ENCODE peak calls at places on chromosome 15, in nine cellular contexts. A is thoracic aorta, M is epithelial cell of esophagus, F is HFF-Myc, D is testis, H is left lung, W is fibroblast of the aortic adventitia, U is breast epithelium, T is PC-3. Z is an unnamed sample.

GRCh38 chr15:88644741-88645140 is 5.9 kb downstream of the ISG20 start:
- DNase-seq in A (no peak), M (no peak), F (no peak), D (no peak), H (no peak), W (no peak), U (no peak), T (no peak), Z (no peak)

GRCh38 chr15:36449084-36449661 is 130.3 kb upstream of the CDIN1 start:
- DNase-seq in A (no peak), M (no peak), F (no peak), D (no peak), H (no peak), W (peak), U (no peak), T (no peak), Z (no peak)

GRCh38 chr15:25863067-25863967 is at the start of gene ATP10A:
- DNase-seq in A (no peak), M (no peak), F (no peak), D (peak), H (no peak), W (peak), U (no peak), T (peak), Z (no peak)

GRCh38 chr15:90959894-90960293 is 5.2 kb downstream of the RCCD1 start:
- DNase-seq in A (peak), M (no peak), F (no peak), D (no peak), H (no peak), W (peak), U (no peak), T (no peak), Z (no peak)

GRCh38 chr15:92715753-92716152 is 60.2 kb upstream of the FAM174B start:
- DNase-seq in A (no peak), M (no peak), F (no peak), D (peak), H (no peak), W (peak), U (no peak), T (peak), Z (no peak)

GRCh38 chr15:90757461-90757860 is 40.3 kb downstream of the BLM start:
- DNase-seq in A (no peak), M (no peak), F (no peak), D (no peak), H (no peak), W (no peak), U (no peak), T (no peak), Z (no peak)

GRCh38 chr15:82532383-82532990 is 7.8 kb downstream of the RPS17 start:
- DNase-seq in A (no peak), M (peak), F (no peak), D (no peak), H (no peak), W (no peak), U (no peak), T (peak), Z (no peak)

GRCh38 chr15:51908312-51908711 is 63.3 kb downstream of the LEO1 start:
- DNase-seq in A (no peak), M (peak), F (no peak), D (no peak), H (no peak), W (no peak), U (no peak), T (peak), Z (no peak)

GRCh38 chr15:92603278-92603677 is 52.3 kb downstream of the FAM174B start:
- DNase-seq in A (no peak), M (no peak), F (no peak), D (no peak), H (no peak), W (no peak), U (peak), T (no peak), Z (peak)

GRCh38 chr15:74725845-74726773 is 781 bp upstream of the CYP1A1 start:
- DNase-seq in A (no peak), M (no peak), F (no peak), D (peak), H (no peak), W (peak), U (no peak), T (peak), Z (peak)

GRCh38 chr15:99474041-99474906 is 91.5 kb upstream of the MEF2A start:
- DNase-seq in A (no peak), M (no peak), F (no peak), D (peak), H (peak), W (no peak), U (no peak), T (no peak), Z (no peak)

GRCh38 chr15:55744026-55744655 is 1.2 kb upstream of the PRTG start:
- DNase-seq in A (no peak), M (no peak), F (no peak), D (no peak), H (no peak), W (no peak), U (no peak), T (no peak), Z (no peak)

GRCh38 chr15:88341653-88342052 is 85.1 kb upstream of the NTRK3 start:
- DNase-seq in A (no peak), M (no peak), F (no peak), D (no peak), H (no peak), W (peak), U (no peak), T (no peak), Z (no peak)

GRCh38 chr15:38195191-38195901 is 57.3 kb upstream of the SPRED1 start:
- DNase-seq in A (no peak), M (no peak), F (no peak), D (no peak), H (no peak), W (no peak), U (no peak), T (peak), Z (no peak)

GRCh38 chr15:70152070-70152480 is 54.4 kb upstream of the TLE3 start:
- DNase-seq in A (no peak), M (peak), F (no peak), D (no peak), H (no peak), W (no peak), U (no peak), T (no peak), Z (peak)

GRCh38 chr15:54273928-54274327 is 295.7 kb downstream of the UNC13C start:
- DNase-seq in A (no peak), M (no peak), F (no peak), D (peak), H (no peak), W (no peak), U (no peak), T (no peak), Z (no peak)

GRCh38 chr15:75061272-75061671 is 37.9 kb downstream of the PPCDC start:
- DNase-seq in A (no peak), M (no peak), F (no peak), D (no peak), H (no peak), W (no peak), U (no peak), T (no peak), Z (no peak)

GRCh38 chr15:35648941-35649340 is 103.0 kb upstream of the DPH6 start:
- DNase-seq in A (no peak), M (no peak), F (no peak), D (no peak), H (no peak), W (no peak), U (no peak), T (no peak), Z (no peak)

GRCh38 chr15:99303881-99304280 is 52.6 kb downstream of the LRRC28 start:
- DNase-seq in A (no peak), M (no peak), F (no peak), D (no peak), H (no peak), W (no peak), U (no peak), T (no peak), Z (no peak)

GRCh38 chr15:45943255-45943654 is 308.4 kb downstream of the SQOR start:
- DNase-seq in A (no peak), M (peak), F (no peak), D (no peak), H (no peak), W (no peak), U (no peak), T (peak), Z (no peak)

GRCh38 chr15:86115138-86115801 is 35.6 kb downstream of the AGBL1 start:
- DNase-seq in A (no peak), M (peak), F (no peak), D (no peak), H (no peak), W (peak), U (no peak), T (no peak), Z (no peak)

GRCh38 chr15:98455899-98456298 is 192.4 kb upstream of the IGF1R start:
- DNase-seq in A (no peak), M (peak), F (no peak), D (no peak), H (no peak), W (no peak), U (no peak), T (peak), Z (no peak)

GRCh38 chr15:74242296-74242929 is 6.3 kb downstream of the CCDC33 start:
- DNase-seq in A (peak), M (no peak), F (no peak), D (no peak), H (peak), W (peak), U (no peak), T (peak), Z (peak)

GRCh38 chr15:90642464-90643300 is 74.5 kb upstream of the BLM start:
- DNase-seq in A (no peak), M (no peak), F (no peak), D (no peak), H (no peak), W (no peak), U (no peak), T (no peak), Z (no peak)

GRCh38 chr15:53833134-53833624 is 73.7 kb upstream of the WDR72 start:
- DNase-seq in A (no peak), M (no peak), F (no peak), D (no peak), H (no peak), W (peak), U (no peak), T (no peak), Z (peak)

GRCh38 chr15:60830479-60830878 is 351.5 kb upstream of the ICE2 start:
- DNase-seq in A (no peak), M (no peak), F (peak), D (no peak), H (no peak), W (peak), U (no peak), T (no peak), Z (no peak)

GRCh38 chr15:60831540-60831939 is 352.6 kb upstream of the ICE2 start:
- DNase-seq in A (no peak), M (no peak), F (no peak), D (no peak), H (no peak), W (no peak), U (no peak), T (no peak), Z (no peak)

GRCh38 chr15:60827492-60827891 is 348.6 kb upstream of the ICE2 start:
- DNase-seq in A (no peak), M (no peak), F (no peak), D (no peak), H (no peak), W (no peak), U (no peak), T (no peak), Z (no peak)

GRCh38 chr15:60835000-60835399 is 356.1 kb upstream of the ICE2 start:
- DNase-seq in A (no peak), M (no peak), F (no peak), D (no peak), H (no peak), W (no peak), U (no peak), T (no peak), Z (no peak)

DNA sequence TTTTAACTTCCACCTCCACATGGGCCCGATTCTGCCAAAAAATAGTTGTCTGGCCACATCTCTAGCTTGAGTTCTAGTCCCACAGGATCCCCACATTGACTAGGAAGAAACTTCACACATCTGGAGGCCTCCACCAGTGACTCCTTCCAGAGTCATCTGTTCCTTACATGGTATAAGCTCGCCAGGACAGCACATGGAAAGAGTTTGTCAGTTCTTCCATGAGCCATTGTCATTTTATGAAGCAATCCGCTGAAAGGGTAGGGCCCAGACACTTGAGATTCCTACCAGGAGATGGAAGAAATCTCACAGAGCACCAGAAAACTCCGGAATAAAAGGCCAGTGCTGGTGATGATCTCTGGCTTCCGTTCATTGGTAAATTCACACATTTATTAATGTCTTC is 350.5 kb upstream of the ICE2 start:
- DNase-seq in A (no peak), M (no peak), F (peak), D (no peak), H (no peak), W (no peak), U (no peak), T (no peak), Z (no peak)
- TF ChIP-seq CTCF in A (no peak), M (no peak), F (no peak), D (no peak), H (no peak), W (no peak), U (no peak), T (no peak), Z (no peak)

GRCh38 chr15:41605566-41605965 is 46.6 kb downstream of the TYRO3 start:
- DNase-seq in A (no peak), M (no peak), F (no peak), D (no peak), H (no peak), W (no peak), U (no peak), T (no peak), Z (no peak)

GRCh38 chr15:41609123-41609522 is 50.1 kb downstream of the TYRO3 start:
- DNase-seq in A (no peak), M (no peak), F (no peak), D (no peak), H (no peak), W (no peak), U (no peak), T (no peak), Z (no peak)

GRCh38 chr15:41603411-41603935 is 44.5 kb downstream of the TYRO3 start:
- DNase-seq in A (no peak), M (no peak), F (no peak), D (no peak), H (no peak), W (no peak), U (no peak), T (no peak), Z (no peak)

GRCh38 chr15:41607033-41607432 is 48.0 kb downstream of the TYRO3 start:
- DNase-seq in A (no peak), M (peak), F (peak), D (no peak), H (no peak), W (peak), U (no peak), T (peak), Z (no peak)

GRCh38 chr15:41603941-41604660 is 45.1 kb downstream of the TYRO3 start:
- DNase-seq in A (peak), M (peak), F (no peak), D (peak), H (peak), W (peak), U (peak), T (peak), Z (peak)
- H3K4me3 ChIP-seq in A (peak), M (no peak), F (peak), D (no peak), H (peak), W (peak), U (peak), T (peak), Z (no peak)

GRCh38 chr15:71591057-71591456 is 219.3 kb upstream of the NR2E3 start:
- DNase-seq in A (no peak), M (no peak), F (no peak), D (no peak), H (no peak), W (no peak), U (no peak), T (peak), Z (no peak)
- TF ChIP-seq CTCF in A (no peak), M (peak), F (no peak), D (no peak), H (no peak), W (peak), U (no peak), T (peak), Z (no peak)

GRCh38 chr15:67080900-67081431 is 15.6 kb downstream of the SMAD3 start:
- DNase-seq in A (peak), M (peak), F (no peak), D (peak), H (peak), W (peak), U (no peak), T (peak), Z (no peak)
- H3K4me3 ChIP-seq in A (peak), M (no peak), F (no peak), D (no peak), H (no peak), W (peak), U (peak), T (no peak), Z (no peak)

Z was measured in body of pancreas.